ENCODE peak calls at places on chromosome 9, in six cellular contexts. K is MM.1S, B is GM23248, U is neural progenitor cell, V is GM23338, G is mammary epithelial cell. P is an unnamed sample.

GRCh38 chr9:130426883-130427282 is 17.9 kb upstream of the ASS1 start:
- DNase-seq in K (no peak), B (peak; percentile 94), U (no peak), V (no peak), G (peak; percentile 93), P (peak; percentile 64)

GRCh38 chr9:38276751-38277439 is 115.6 kb upstream of the ALDH1B1 start:
- DNase-seq in K (no peak), B (no peak), U (no peak), V (no peak), G (no peak), P (no peak)

GRCh38 chr9:134188421-134189166 is 24.2 kb upstream of the RNU6ATAC start:
- DNase-seq in K (no peak), B (peak; percentile 46), U (no peak), V (no peak), G (no peak), P (peak; percentile 26)

GRCh38 chr9:37034938-37035471 is 937 bp upstream of the PAX5 start:
- DNase-seq in K (no peak), B (no peak), U (peak; percentile 77), V (peak; percentile 66), G (no peak), P (no peak)

GRCh38 chr9:71816782-71817549 is 48.7 kb upstream of the CEMIP2 start:
- DNase-seq in K (no peak), B (no peak), U (peak; percentile 7), V (no peak), G (no peak), P (no peak)

GRCh38 chr9:116737137-116737546 is 50.0 kb downstream of the TRIM32 start:
- DNase-seq in K (peak; percentile 68), B (peak; percentile 92), U (peak; percentile 95), V (peak; percentile 97), G (peak; percentile 62), P (peak; percentile 72)

GRCh38 chr9:77516781-77517180 is 131.3 kb downstream of the GNA14 start:
- DNase-seq in K (no peak), B (no peak), U (no peak), V (no peak), G (no peak), P (no peak)

GRCh38 chr9:35470894-35471293 is 19.0 kb upstream of the RUSC2 start:
- DNase-seq in K (no peak), B (peak; percentile 92), U (no peak), V (no peak), G (peak; percentile 67), P (peak; percentile 39)

GRCh38 chr9:78871452-78872331 is 574.8 kb downstream of the PSAT1 start:
- DNase-seq in K (no peak), B (peak; percentile 90), U (no peak), V (no peak), G (peak; percentile 88), P (peak; percentile 74)

GRCh38 chr9:134381671-134382505 is 55.6 kb downstream of the RXRA start:
- DNase-seq in K (no peak), B (no peak), U (no peak), V (no peak), G (no peak), P (no peak)

GRCh38 chr9:37784291-37784639 is 599 bp downstream of the EXOSC3 start:
- DNase-seq in K (no peak), B (peak; percentile 73), U (no peak), V (no peak), G (peak; percentile 20), P (no peak)

GRCh38 chr9:75378036-75378435 is 289.7 kb downstream of the OSTF1 start:
- DNase-seq in K (no peak), B (peak; percentile 46), U (no peak), V (no peak), G (no peak), P (peak; percentile 42)

GRCh38 chr9:34675874-34676273 is 13.4 kb upstream of the CCL27 start:
- DNase-seq in K (no peak), B (peak; percentile 56), U (no peak), V (no peak), G (no peak), P (no peak)

GRCh38 chr9:35566417-35566816 is 38.6 kb upstream of the TESK1 start:
- DNase-seq in K (no peak), B (peak; percentile 74), U (no peak), V (no peak), G (no peak), P (no peak)

GRCh38 chr9:110996436-110997224 is 41.6 kb downstream of the LPAR1 start:
- DNase-seq in K (no peak), B (peak; percentile 77), U (no peak), V (no peak), G (peak; percentile 12), P (peak; percentile 72)

GRCh38 chr9:90987566-90987965 is 185.9 kb downstream of the SYK start:
- DNase-seq in K (no peak), B (no peak), U (no peak), V (no peak), G (peak; percentile 80), P (no peak)

GRCh38 chr9:133184971-133185370 is 21.3 kb upstream of the GBGT1 start:
- DNase-seq in K (peak; percentile 52), B (peak; percentile 89), U (peak; percentile 59), V (peak; percentile 75), G (peak; percentile 75), P (peak; percentile 72)

GRCh38 chr9:85569988-85570387 is 171.8 kb downstream of the AGTPBP1 start:
- DNase-seq in K (no peak), B (peak; percentile 77), U (no peak), V (no peak), G (peak; percentile 68), P (peak; percentile 68)

GRCh38 chr9:101037433-101037832 is 8.9 kb downstream of the PLPPR1 start:
- DNase-seq in K (no peak), B (no peak), U (no peak), V (no peak), G (no peak), P (no peak)

GRCh38 chr9:137130176-137130755 is 8.7 kb upstream of the GRIN1 start:
- DNase-seq in K (no peak), B (peak; percentile 35), U (peak; percentile 45), V (peak; percentile 41), G (peak; percentile 33), P (no peak)

GRCh38 chr9:90342607-90343006 is 300.0 kb downstream of the DIRAS2 start:
- DNase-seq in K (no peak), B (no peak), U (no peak), V (no peak), G (no peak), P (no peak)

GRCh38 chr9:74824654-74825053 is 63.1 kb downstream of the TRPM6 start:
- DNase-seq in K (no peak), B (peak; percentile 11), U (no peak), V (no peak), G (peak; percentile 47), P (peak; percentile 42)

GRCh38 chr9:10268500-10269485 is 344.0 kb downstream of the PTPRD start:
- DNase-seq in K (peak; percentile 37), B (peak; percentile 12), U (peak; percentile 72), V (peak; percentile 73), G (peak; percentile 28), P (no peak)

GRCh38 chr9:5493597-5494511 is 16.5 kb upstream of the PDCD1LG2 start:
- DNase-seq in K (peak; percentile 89), B (peak; percentile 92), U (no peak), V (no peak), G (peak; percentile 89), P (peak; percentile 89)

GRCh38 chr9:90853945-90854344 is 52.3 kb downstream of the SYK start:
- DNase-seq in K (no peak), B (no peak), U (no peak), V (no peak), G (no peak), P (no peak)

GRCh38 chr9:70639853-70640814 is 225.7 kb upstream of the KLF9 start:
- DNase-seq in K (peak; percentile 58), B (peak; percentile 78), U (peak; percentile 77), V (peak; percentile 86), G (peak; percentile 32), P (peak; percentile 74)

GRCh38 chr9:131656356-131657030 is 83.4 kb downstream of the RAPGEF1 start:
- DNase-seq in K (peak; percentile 33), B (no peak), U (no peak), V (no peak), G (no peak), P (no peak)

GRCh38 chr9:131657890-131658752 is 81.8 kb downstream of the RAPGEF1 start:
- DNase-seq in K (no peak), B (peak; percentile 93), U (no peak), V (no peak), G (peak; percentile 93), P (peak; percentile 96)

GRCh38 chr9:131657456-131657855 is 82.4 kb downstream of the RAPGEF1 start:
- DNase-seq in K (no peak), B (no peak), U (no peak), V (no peak), G (no peak), P (no peak)

GRCh38 chr9:131657031-131657377 is 82.9 kb downstream of the RAPGEF1 start:
- DNase-seq in K (peak; percentile 82), B (no peak), U (no peak), V (no peak), G (no peak), P (no peak)

GRCh38 chr9:131654857-131655577 is 84.9 kb downstream of the RAPGEF1 start:
- DNase-seq in K (peak; percentile 95), B (no peak), U (no peak), V (no peak), G (no peak), P (no peak)
- H3K79me2 ChIP-seq in K (peaks cover 88% of the 10 kb centered on the region), B (peaks cover 68% of the 10 kb centered on the region), U (peaks cover 8% of the 10 kb centered on the region), V (peaks cover 82% of the 10 kb centered on the region), G (peaks cover 47% of the 10 kb centered on the region), P (peaks cover 17% of the 10 kb centered on the region)

GRCh38 chr9:121720992-121721350 is 69.5 kb downstream of the DAB2IP start:
- DNase-seq in K (no peak), B (peak; percentile 47), U (no peak), V (peak; percentile 56), G (peak; percentile 21), P (no peak)
- H3K27ac ChIP-seq in K (no peak overlapping the region), B (no peak overlapping the region), U (no peak overlapping the region), V (peak overlapping the region; percentile 19), G (peak overlapping the region; percentile 35), P (no peak overlapping the region)

DNA sequence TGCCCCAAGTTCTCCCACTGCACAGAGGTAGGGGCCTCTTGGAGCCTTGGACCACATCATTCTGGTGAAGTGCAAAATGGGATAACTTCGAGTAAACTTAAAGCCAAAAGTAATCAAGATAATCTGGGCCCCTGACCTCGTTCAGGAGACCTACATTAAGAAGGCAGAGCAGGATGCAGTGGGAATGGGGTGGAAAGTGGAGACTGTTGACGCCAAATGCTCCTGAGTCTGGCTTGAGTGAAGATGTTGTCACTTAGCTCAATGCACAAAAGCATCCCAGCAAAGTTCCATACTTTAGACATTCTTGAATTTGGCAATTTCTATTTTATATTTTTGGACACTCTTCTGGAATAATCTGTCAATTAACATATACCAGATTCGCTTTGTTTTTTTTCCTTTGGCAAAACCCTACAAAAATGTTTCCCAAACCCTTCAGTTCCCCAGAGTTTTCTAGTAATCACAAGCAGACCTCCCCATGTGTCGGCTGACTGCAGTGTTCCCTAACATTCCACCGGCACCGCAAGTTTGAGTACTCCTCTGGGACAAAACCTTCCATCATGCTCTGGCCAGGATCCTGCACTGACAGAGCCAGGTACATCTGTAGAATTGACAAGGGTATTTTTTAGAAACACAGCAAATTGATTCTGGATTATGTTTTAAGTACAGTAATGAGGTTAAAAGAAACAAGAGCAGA is 174.9 kb downstream of the GAS1 start:
- DNase-seq in K (no peak), B (no peak), U (no peak), V (no peak), G (no peak), P (no peak)
- H3K4me3 ChIP-seq in K (no peak overlapping the region), B (no peak overlapping the region), U (no peak overlapping the region), V (no peak overlapping the region), G (no peak overlapping the region), P (no peak overlapping the region)

DNA sequence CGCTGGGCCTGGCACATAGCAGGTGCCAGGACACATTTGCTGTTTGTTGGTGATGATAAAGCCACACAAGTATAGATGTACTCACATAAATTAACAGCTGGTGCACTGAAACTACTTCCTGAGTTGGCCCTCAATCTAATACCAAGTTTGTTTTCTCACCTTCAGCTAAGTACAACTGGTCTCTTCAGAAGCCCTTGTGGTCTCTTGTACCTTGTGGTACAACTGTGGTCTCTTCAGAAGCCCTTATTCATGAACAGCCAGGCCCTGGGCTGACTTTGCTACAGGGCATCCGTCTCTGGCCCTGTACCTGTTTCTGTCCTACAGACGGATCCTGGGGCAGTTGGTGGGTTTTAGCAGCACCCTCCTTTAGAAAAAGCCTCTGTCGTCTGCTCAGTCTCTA is 81.5 kb downstream of the DAB2IP start:
- DNase-seq in K (peak; percentile 36), B (no peak), U (no peak), V (no peak), G (no peak), P (no peak)
- H3K79me2 ChIP-seq in K (no peaks in the 10 kb centered on the region), B (peaks cover 17% of the 10 kb centered on the region), U (peaks cover 69% of the 10 kb centered on the region), V (peaks cover 44% of the 10 kb centered on the region), G (peaks cover 97% of the 10 kb centered on the region), P (no peaks in the 10 kb centered on the region)